ENCODE peak calls at places on chromosomes 16 and 17, in six cellular contexts. One of them, this sample, is unnamed.
A peak's percentile ranks its signal among the peaks of the same experiment; 100 is the strongest.

GRCh38 chr16:85579199-85579598 is 33.9 kb upstream of the GSE1 start:
- DNase-seq in HCT116: no peak
- DNase-seq in transverse colon: no peak
- DNase-seq in CD4-positive, CD25-positive, alpha-beta regulatory T cell: no peak
- DNase-seq in A549: no peak
- DNase-seq in fibroblast of lung: no peak
- DNase-seq in this sample: no peak

GRCh38 chr17:34765291-34765690 is 185.9 kb downstream of the TMEM132E start:
- DNase-seq in HCT116: no peak
- DNase-seq in transverse colon: no peak
- DNase-seq in fibroblast of lung: no peak
- DNase-seq in CD4-positive, CD25-positive, alpha-beta regulatory T cell: no peak
- DNase-seq in A549: no peak
- DNase-seq in this sample: no peak

GRCh38 chr16:2835638-2836493 is 5.8 kb downstream of the ZG16B start:
- DNase-seq in transverse colon: peak; percentile 63
- DNase-seq in HCT116: peak; percentile 96
- DNase-seq in fibroblast of lung: peak; percentile 70
- DNase-seq in A549: peak; percentile 93
- DNase-seq in CD4-positive, CD25-positive, alpha-beta regulatory T cell: no peak
- DNase-seq in this sample: no peak

GRCh38 chr16:56450275-56450889 is 750 bp downstream of the NUDT21 start:
- DNase-seq in CD4-positive, CD25-positive, alpha-beta regulatory T cell: peak; percentile 25
- DNase-seq in fibroblast of lung: peak; percentile 12
- DNase-seq in transverse colon: no peak
- DNase-seq in HCT116: no peak
- DNase-seq in A549: no peak
- DNase-seq in this sample: no peak

GRCh38 chr16:2790631-2791030 is 3.3 kb upstream of the PRSS33 start:
- DNase-seq in fibroblast of lung: no peak
- DNase-seq in HCT116: no peak
- DNase-seq in transverse colon: no peak
- DNase-seq in A549: no peak
- DNase-seq in CD4-positive, CD25-positive, alpha-beta regulatory T cell: no peak
- DNase-seq in this sample: no peak

GRCh38 chr17:74953129-74953687 is 17.5 kb downstream of the OTOP3 start:
- DNase-seq in CD4-positive, CD25-positive, alpha-beta regulatory T cell: no peak
- DNase-seq in HCT116: no peak
- DNase-seq in fibroblast of lung: no peak
- DNase-seq in transverse colon: peak; percentile 45
- DNase-seq in A549: no peak
- DNase-seq in this sample: no peak

GRCh38 chr16:83615981-83616380 is 191.8 kb upstream of the HSBP1 start:
- DNase-seq in HCT116: no peak
- DNase-seq in fibroblast of lung: no peak
- DNase-seq in A549: no peak
- DNase-seq in transverse colon: no peak
- DNase-seq in CD4-positive, CD25-positive, alpha-beta regulatory T cell: no peak
- DNase-seq in this sample: no peak

GRCh38 chr17:14922421-14922820 is 342.7 kb downstream of the PMP22 start:
- DNase-seq in CD4-positive, CD25-positive, alpha-beta regulatory T cell: no peak
- DNase-seq in fibroblast of lung: peak; percentile 51
- DNase-seq in A549: no peak
- DNase-seq in transverse colon: no peak
- DNase-seq in HCT116: no peak
- DNase-seq in this sample: no peak

GRCh38 chr16:78705694-78706093 is 606.2 kb downstream of the WWOX start:
- DNase-seq in A549: peak; percentile 11
- DNase-seq in CD4-positive, CD25-positive, alpha-beta regulatory T cell: peak; percentile 56
- DNase-seq in transverse colon: no peak
- DNase-seq in HCT116: no peak
- DNase-seq in fibroblast of lung: peak; percentile 55
- DNase-seq in this sample: no peak

GRCh38 chr16:1156983-1157638 is 4.2 kb downstream of the CACNA1H start:
- DNase-seq in transverse colon: no peak
- DNase-seq in CD4-positive, CD25-positive, alpha-beta regulatory T cell: no peak
- DNase-seq in A549: no peak
- DNase-seq in fibroblast of lung: no peak
- DNase-seq in HCT116: no peak
- DNase-seq in this sample: no peak

GRCh38 chr16:10312784-10313724 is 72.8 kb upstream of the ATF7IP2 start:
- DNase-seq in A549: no peak
- DNase-seq in transverse colon: no peak
- DNase-seq in fibroblast of lung: no peak
- DNase-seq in HCT116: no peak
- DNase-seq in CD4-positive, CD25-positive, alpha-beta regulatory T cell: no peak
- DNase-seq in this sample: no peak

GRCh38 chr16:50501251-50501650 is 46.9 kb upstream of the NKD1 start:
- DNase-seq in CD4-positive, CD25-positive, alpha-beta regulatory T cell: no peak
- DNase-seq in HCT116: no peak
- DNase-seq in transverse colon: no peak
- DNase-seq in A549: no peak
- DNase-seq in fibroblast of lung: no peak
- DNase-seq in this sample: no peak

GRCh38 chr17:62179525-62180161 is 114.6 kb upstream of the MED13 start:
- DNase-seq in CD4-positive, CD25-positive, alpha-beta regulatory T cell: no peak
- DNase-seq in fibroblast of lung: peak; percentile 45
- DNase-seq in HCT116: peak; percentile 88
- DNase-seq in transverse colon: peak; percentile 27
- DNase-seq in A549: peak; percentile 85
- DNase-seq in this sample: no peak

GRCh38 chr16:77876776-77877175 is 88.4 kb downstream of the VAT1L start:
- DNase-seq in HCT116: no peak
- DNase-seq in fibroblast of lung: no peak
- DNase-seq in CD4-positive, CD25-positive, alpha-beta regulatory T cell: no peak
- DNase-seq in transverse colon: no peak
- DNase-seq in A549: no peak
- DNase-seq in this sample: no peak

GRCh38 chr16:58062821-58063220 is 37.3 kb downstream of the MMP15 start:
- DNase-seq in transverse colon: no peak
- DNase-seq in A549: no peak
- DNase-seq in HCT116: no peak
- DNase-seq in CD4-positive, CD25-positive, alpha-beta regulatory T cell: no peak
- DNase-seq in fibroblast of lung: no peak
- DNase-seq in this sample: no peak

DNA sequence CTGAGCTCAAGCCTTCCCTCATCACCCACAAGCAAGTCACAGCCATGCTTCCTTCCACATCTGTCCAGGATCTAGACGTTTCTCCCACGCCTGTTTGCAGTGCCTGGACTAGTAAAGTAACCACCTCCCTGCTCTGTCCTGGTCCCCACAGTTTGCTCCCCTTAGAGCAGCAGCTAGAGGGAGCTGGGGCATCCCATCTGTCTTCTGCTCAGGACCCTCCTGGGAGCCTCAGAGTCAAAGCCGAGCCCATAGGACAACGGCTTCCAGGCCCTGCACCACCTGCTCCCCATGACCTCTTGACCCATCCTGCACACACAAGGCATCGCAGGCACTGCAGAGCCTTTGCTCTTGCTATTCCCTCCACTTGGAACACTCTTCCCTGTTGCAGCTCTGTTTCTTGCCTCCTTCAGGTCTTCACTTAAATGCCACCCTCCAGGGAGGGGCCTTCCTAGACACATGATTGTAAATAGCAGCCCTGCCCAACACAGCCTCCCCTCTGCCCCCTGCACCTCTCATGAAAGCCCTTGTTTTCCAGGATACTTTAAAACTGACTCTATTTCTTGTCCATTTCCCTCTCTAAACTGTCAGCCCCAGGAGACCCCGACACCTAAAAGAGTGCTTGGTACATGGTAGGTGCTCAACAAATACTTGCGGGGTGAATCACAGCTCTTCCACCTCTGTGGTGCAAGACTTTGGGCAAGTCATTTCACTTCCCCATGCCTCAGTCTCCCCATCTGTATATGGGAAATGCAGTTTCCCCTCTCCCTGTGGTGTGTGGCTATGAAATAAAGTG is 3.1 kb downstream of the NATD1 start:
- DNase-seq in fibroblast of lung: no peak
- DNase-seq in transverse colon: no peak
- DNase-seq in HCT116: no peak
- DNase-seq in CD4-positive, CD25-positive, alpha-beta regulatory T cell: no peak
- DNase-seq in A549: no peak
- DNase-seq in this sample: no peak
- H3K4me1 ChIP-seq in fibroblast of lung: peaks cover 4% of the 10 kb centered on the region
- H3K4me1 ChIP-seq in transverse colon: peaks cover 22% of the 10 kb centered on the region
- H3K4me1 ChIP-seq in HCT116: peaks cover 30% of the 10 kb centered on the region
- H3K4me1 ChIP-seq in CD4-positive, CD25-positive, alpha-beta regulatory T cell: peaks cover 35% of the 10 kb centered on the region
- H3K4me1 ChIP-seq in A549: peaks cover 6% of the 10 kb centered on the region
- H3K4me1 ChIP-seq in this sample: peaks cover 23% of the 10 kb centered on the region

GRCh38 chr16:12119562-12119961 is 143.0 kb downstream of the SNX29 start:
- DNase-seq in transverse colon: peak; percentile 18
- DNase-seq in fibroblast of lung: peak; percentile 33
- DNase-seq in CD4-positive, CD25-positive, alpha-beta regulatory T cell: no peak
- DNase-seq in A549: no peak
- DNase-seq in HCT116: no peak
- DNase-seq in this sample: no peak
- H3K27ac ChIP-seq in transverse colon: no peak overlapping the region
- H3K27ac ChIP-seq in fibroblast of lung: no peak overlapping the region
- H3K27ac ChIP-seq in CD4-positive, CD25-positive, alpha-beta regulatory T cell: no peak overlapping the region
- H3K27ac ChIP-seq in A549: no peak overlapping the region
- H3K27ac ChIP-seq in HCT116: no peak overlapping the region
- H3K27ac ChIP-seq in this sample: no peak overlapping the region

DNA sequence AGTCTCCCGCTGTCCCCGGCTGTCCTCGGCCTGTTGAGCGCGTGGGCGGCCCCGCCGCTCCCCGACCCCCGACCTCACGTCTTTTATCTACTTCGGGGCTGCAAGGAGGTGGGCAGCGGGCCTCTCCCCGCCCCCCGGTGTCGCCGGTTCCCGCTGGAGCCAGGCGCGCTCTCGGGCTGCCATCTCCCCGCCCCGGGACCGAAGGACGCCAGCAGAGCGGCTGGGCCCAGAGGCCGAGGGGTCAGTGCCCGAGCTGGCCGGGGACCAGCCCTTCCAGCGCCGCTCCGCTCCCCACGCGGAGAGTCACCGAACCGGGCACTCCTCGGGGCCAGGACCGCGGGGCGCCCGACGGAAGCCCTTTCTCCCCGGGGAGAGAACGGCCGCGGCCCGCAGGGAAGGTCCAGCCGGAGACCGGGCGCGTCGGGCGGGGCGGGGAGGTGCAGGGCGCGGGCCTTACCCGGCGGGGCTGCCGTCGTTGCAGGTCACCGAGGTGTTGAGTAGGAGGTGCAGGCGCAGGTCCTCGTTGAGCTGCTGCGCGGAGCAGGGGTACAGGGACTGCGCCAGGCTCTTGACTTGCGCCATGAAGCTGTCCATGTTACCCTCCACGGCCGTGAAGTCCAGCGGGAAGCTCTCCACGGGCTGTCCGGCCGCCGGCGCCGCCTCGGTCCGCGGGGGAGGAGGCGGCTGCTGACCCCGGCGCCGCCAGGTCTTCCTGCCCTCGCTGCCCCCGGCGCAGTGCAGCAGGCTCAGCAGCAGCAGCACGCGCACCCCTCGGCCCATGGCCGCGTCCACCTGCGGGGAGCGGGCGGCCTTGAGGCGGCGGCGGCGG is 643 bp downstream of the NOTUM start:
- DNase-seq in A549: no peak
- DNase-seq in CD4-positive, CD25-positive, alpha-beta regulatory T cell: no peak
- DNase-seq in HCT116: no peak
- DNase-seq in transverse colon: no peak
- DNase-seq in fibroblast of lung: no peak
- DNase-seq in this sample: no peak
- H3K4me1 ChIP-seq in A549: peaks cover 19% of the 10 kb centered on the region
- H3K4me1 ChIP-seq in CD4-positive, CD25-positive, alpha-beta regulatory T cell: peaks cover 22% of the 10 kb centered on the region
- H3K4me1 ChIP-seq in HCT116: peaks cover 19% of the 10 kb centered on the region
- H3K4me1 ChIP-seq in transverse colon: peaks cover 22% of the 10 kb centered on the region
- H3K4me1 ChIP-seq in fibroblast of lung: peaks cover 2% of the 10 kb centered on the region
- H3K4me1 ChIP-seq in this sample: no peaks in the 10 kb centered on the region

GRCh38 chr17:2054262-2054739 is 602 bp upstream of the HIC1 start:
- DNase-seq in transverse colon: no peak
- DNase-seq in HCT116: no peak
- DNase-seq in fibroblast of lung: peak; percentile 66
- DNase-seq in CD4-positive, CD25-positive, alpha-beta regulatory T cell: no peak
- DNase-seq in A549: no peak
- DNase-seq in this sample: peak; percentile 32

GRCh38 chr17:2057130-2057713 is 2.3 kb downstream of the HIC1 start:
- DNase-seq in CD4-positive, CD25-positive, alpha-beta regulatory T cell: no peak
- DNase-seq in HCT116: no peak
- DNase-seq in A549: no peak
- DNase-seq in transverse colon: no peak
- DNase-seq in fibroblast of lung: peak; percentile 35
- DNase-seq in this sample: no peak

GRCh38 chr17:2056221-2057129 is 1.6 kb downstream of the HIC1 start:
- DNase-seq in transverse colon: peak; percentile 42
- DNase-seq in fibroblast of lung: peak; percentile 74
- DNase-seq in HCT116: no peak
- DNase-seq in A549: no peak
- DNase-seq in CD4-positive, CD25-positive, alpha-beta regulatory T cell: peak; percentile 73
- DNase-seq in this sample: no peak

GRCh38 chr17:2054740-2055493 is at the start of gene HIC1:
- DNase-seq in transverse colon: peak; percentile 77
- DNase-seq in fibroblast of lung: peak; percentile 76
- DNase-seq in CD4-positive, CD25-positive, alpha-beta regulatory T cell: peak; percentile 76
- DNase-seq in A549: peak; percentile 92
- DNase-seq in HCT116: no peak
- DNase-seq in this sample: peak; percentile 79

GRCh38 chr17:2055494-2056220 is 754 bp downstream of the HIC1 start:
- DNase-seq in transverse colon: peak; percentile 39
- DNase-seq in HCT116: no peak
- DNase-seq in CD4-positive, CD25-positive, alpha-beta regulatory T cell: peak; percentile 46
- DNase-seq in fibroblast of lung: peak; percentile 67
- DNase-seq in A549: no peak
- DNase-seq in this sample: peak; percentile 72
- H3K27ac ChIP-seq in transverse colon: peak overlapping the region; percentile 89
- H3K27ac ChIP-seq in HCT116: no peak overlapping the region
- H3K27ac ChIP-seq in CD4-positive, CD25-positive, alpha-beta regulatory T cell: no peak overlapping the region
- H3K27ac ChIP-seq in fibroblast of lung: peak overlapping the region; percentile 89
- H3K27ac ChIP-seq in A549: no peak overlapping the region
- H3K27ac ChIP-seq in this sample: no peak overlapping the region

DNA sequence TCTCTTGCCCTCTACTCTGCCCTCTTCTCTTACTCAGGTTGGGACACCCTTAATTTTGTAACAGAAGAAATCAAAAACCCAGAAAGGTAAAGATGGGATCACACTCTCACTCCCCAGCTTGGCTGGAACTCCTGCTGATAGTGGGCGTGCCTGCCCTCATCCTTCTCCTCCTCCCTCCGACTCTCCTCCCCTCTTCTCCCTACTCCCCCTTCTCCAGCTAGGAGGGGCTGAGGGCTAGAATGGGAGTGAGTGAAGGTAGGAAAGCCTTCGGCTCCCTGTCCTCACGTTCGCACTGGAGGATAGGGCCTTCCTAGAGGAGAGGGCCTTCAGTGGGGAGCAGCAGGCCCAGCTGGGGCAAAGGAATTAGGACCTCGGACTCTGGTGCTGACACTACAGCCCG is 20.3 kb downstream of the SLC7A6OS start:
- DNase-seq in transverse colon: no peak
- DNase-seq in A549: no peak
- DNase-seq in HCT116: no peak
- DNase-seq in fibroblast of lung: no peak
- DNase-seq in CD4-positive, CD25-positive, alpha-beta regulatory T cell: no peak
- DNase-seq in this sample: no peak
- H3K4me1 ChIP-seq in transverse colon: peaks cover 7% of the 10 kb centered on the region
- H3K4me1 ChIP-seq in A549: peaks cover 15% of the 10 kb centered on the region
- H3K4me1 ChIP-seq in HCT116: peaks cover 7% of the 10 kb centered on the region
- H3K4me1 ChIP-seq in fibroblast of lung: peaks cover 10% of the 10 kb centered on the region
- H3K4me1 ChIP-seq in CD4-positive, CD25-positive, alpha-beta regulatory T cell: peaks cover 74% of the 10 kb centered on the region
- H3K4me1 ChIP-seq in this sample: peaks cover 75% of the 10 kb centered on the region

GRCh38 chr17:7309628-7310027 is 2.2 kb downstream of the EIF5A start:
- DNase-seq in CD4-positive, CD25-positive, alpha-beta regulatory T cell: no peak
- DNase-seq in A549: no peak
- DNase-seq in fibroblast of lung: no peak
- DNase-seq in transverse colon: no peak
- DNase-seq in HCT116: no peak
- DNase-seq in this sample: no peak
- H3K27ac ChIP-seq in CD4-positive, CD25-positive, alpha-beta regulatory T cell: peak overlapping the region; percentile 100
- H3K27ac ChIP-seq in A549: no peak overlapping the region
- H3K27ac ChIP-seq in fibroblast of lung: no peak overlapping the region
- H3K27ac ChIP-seq in transverse colon: peak overlapping the region; percentile 99
- H3K27ac ChIP-seq in HCT116: peak overlapping the region; percentile 17
- H3K27ac ChIP-seq in this sample: peak overlapping the region; percentile 98

This sample was measured in CD8-positive, alpha-beta memory T cell.